ENCODE peak calls at places on chromosomes 16 and 17, in eight cellular contexts. I is left cardiac atrium; M is GM23338; Y is T-helper 2 cell; T is CD8-positive, alpha-beta T cell; W is fibroblast of the conjunctiva; H is KG1; L is mucosa of descending colon. V is an unnamed sample.

GRCh38 chr16:49932943-49933342 is 77.0 kb upstream of the ZNF423 start:
- DNase-seq in I (no peak), M (no peak), Y (no peak), T (no peak), W (no peak), H (no peak), L (no peak), V (no peak)

GRCh38 chr16:13453938-13454553 is 465.9 kb upstream of the ERCC4 start:
- DNase-seq in I (no peak), M (peak; percentile 82), Y (no peak), T (no peak), W (no peak), H (peak; percentile 55), L (no peak), V (no peak)

GRCh38 chr16:49492090-49492801 is 118.6 kb downstream of the C16orf78 start:
- DNase-seq in I (peak; percentile 54), M (peak; percentile 78), Y (no peak), T (peak; percentile 21), W (no peak), H (no peak), L (peak; percentile 60), V (no peak)

GRCh38 chr16:59591480-59591879 is 857.4 kb upstream of the GOT2 start:
- DNase-seq in I (no peak), M (no peak), Y (no peak), T (no peak), W (no peak), H (no peak), L (no peak), V (no peak)

GRCh38 chr16:30615358-30616076 is 5.3 kb upstream of the ZNF689 start:
- DNase-seq in I (peak; percentile 39), M (peak; percentile 95), Y (peak; percentile 33), T (peak; percentile 66), W (no peak), H (no peak), L (peak; percentile 87), V (no peak)

GRCh38 chr17:80101946-80102706 is 745 bp downstream of the GAA start:
- DNase-seq in I (no peak), M (peak; percentile 47), Y (no peak), T (no peak), W (no peak), H (peak; percentile 20), L (no peak), V (no peak)

GRCh38 chr16:54846761-54847160 is 83.9 kb upstream of the IRX5 start:
- DNase-seq in I (no peak), M (no peak), Y (no peak), T (no peak), W (no peak), H (no peak), L (no peak), V (no peak)

GRCh38 chr17:28041068-28041843 is 1.2 kb upstream of the NLK start:
- DNase-seq in I (peak; percentile 100), M (peak; percentile 99), Y (peak; percentile 98), T (peak; percentile 99), W (peak; percentile 100), H (peak; percentile 97), L (peak; percentile 99), V (peak; percentile 100)

GRCh38 chr16:89023621-89024511 is 46.9 kb upstream of the CBFA2T3 start:
- DNase-seq in I (peak; percentile 8), M (no peak), Y (no peak), T (no peak), W (no peak), H (no peak), L (peak; percentile 8), V (no peak)

GRCh38 chr17:49588726-49589555 is 13.3 kb downstream of the NXPH3 start:
- DNase-seq in I (no peak), M (no peak), Y (no peak), T (no peak), W (no peak), H (no peak), L (no peak), V (peak; percentile 32)

GRCh38 chr16:15141586-15141985 is 47.5 kb upstream of the RRN3 start:
- DNase-seq in I (peak; percentile 18), M (no peak), Y (no peak), T (no peak), W (no peak), H (no peak), L (peak; percentile 25), V (no peak)

GRCh38 chr16:52535076-52535475 is 11.9 kb downstream of the TOX3 start:
- DNase-seq in I (no peak), M (no peak), Y (no peak), T (no peak), W (no peak), H (no peak), L (no peak), V (no peak)

GRCh38 chr16:67115649-67116048 is 5.9 kb downstream of the PHAF1 start:
- DNase-seq in I (no peak), M (no peak), Y (no peak), T (no peak), W (peak; percentile 13), H (no peak), L (no peak), V (no peak)

GRCh38 chr17:44308320-44308818 is at the start of gene RUNDC3A:
- DNase-seq in I (peak; percentile 89), M (peak; percentile 94), Y (peak; percentile 76), T (peak; percentile 87), W (peak; percentile 34), H (peak; percentile 28), L (peak; percentile 86), V (peak; percentile 45)

GRCh38 chr17:2034157-2034556 is 4.2 kb downstream of the DPH1 start:
- DNase-seq in I (no peak), M (no peak), Y (no peak), T (no peak), W (no peak), H (no peak), L (no peak), V (no peak)

GRCh38 chr17:77772899-77773358 is 185.6 kb upstream of the TNRC6C start:
- DNase-seq in I (no peak), M (peak; percentile 32), Y (no peak), T (no peak), W (no peak), H (no peak), L (no peak), V (no peak)

GRCh38 chr17:72404872-72405271 is 284.1 kb downstream of the SOX9 start:
- DNase-seq in I (no peak), M (no peak), Y (no peak), T (no peak), W (no peak), H (no peak), L (no peak), V (no peak)